ENCODE peak calls at places on chromosome 22, in seven cellular contexts. C is fibroblast of mammary gland; E is B cell; V is CD8-positive, alpha-beta T cell; Y is HCT116; G is BJ; Q is WTC11. J is an unnamed sample.

GRCh38 chr22:42194104-42194851 is 63.7 kb upstream of the CYP2D6 start:
- DNase-seq in C (no peak), E (no peak), V (no peak), Y (no peak), G (no peak), Q (no peak), J (no peak)

GRCh38 chr22:28029201-28029948 is 110.3 kb upstream of the PITPNB start:
- DNase-seq in C (peak), E (no peak), V (no peak), Y (no peak), G (no peak), Q (no peak), J (no peak)

GRCh38 chr22:40058265-40058664 is 63.5 kb downstream of the FAM83F start:
- DNase-seq in C (no peak), E (no peak), V (no peak), Y (no peak), G (no peak), Q (no peak), J (no peak)

GRCh38 chr22:20433686-20434241 is 3.9 kb downstream of the SCARF2 start:
- DNase-seq in C (no peak), E (no peak), V (no peak), Y (no peak), G (no peak), Q (no peak), J (no peak)

GRCh38 chr22:22877523-22878210 is 9.9 kb upstream of the IGLL5 start:
- DNase-seq in C (peak), E (no peak), V (peak), Y (peak), G (no peak), Q (peak), J (peak)

GRCh38 chr22:17140826-17141771 is 18.0 kb downstream of the HDHD5 start:
- DNase-seq in C (no peak), E (no peak), V (no peak), Y (no peak), G (no peak), Q (no peak), J (no peak)

GRCh38 chr22:26134654-26135330 is 34.5 kb upstream of the SEZ6L start:
- DNase-seq in C (no peak), E (no peak), V (no peak), Y (peak), G (no peak), Q (peak), J (no peak)

GRCh38 chr22:20211997-20212753 is 55.9 kb downstream of the RTN4R start:
- DNase-seq in C (peak), E (no peak), V (no peak), Y (peak), G (no peak), Q (no peak), J (no peak)

GRCh38 chr22:20237480-20238440 is 30.4 kb downstream of the RTN4R start:
- DNase-seq in C (no peak), E (peak), V (peak), Y (no peak), G (no peak), Q (no peak), J (no peak)

GRCh38 chr22:46585340-46586122 is 34.7 kb upstream of the GRAMD4 start:
- DNase-seq in C (no peak), E (no peak), V (no peak), Y (no peak), G (no peak), Q (no peak), J (no peak)

GRCh38 chr22:50672041-50672440 is 582 bp upstream of the SHANK3 start:
- DNase-seq in C (no peak), E (no peak), V (no peak), Y (no peak), G (no peak), Q (no peak), J (no peak)

GRCh38 chr22:41181349-41182241 is 23.5 kb upstream of the L3MBTL2 start:
- DNase-seq in C (peak), E (no peak), V (no peak), Y (no peak), G (peak), Q (no peak), J (no peak)

GRCh38 chr22:23063539-23064380 is 6.6 kb upstream of the GNAZ start:
- DNase-seq in C (no peak), E (no peak), V (no peak), Y (no peak), G (no peak), Q (peak), J (no peak)

GRCh38 chr22:37214431-37215025 is 2.3 kb upstream of the SSTR3 start:
- DNase-seq in C (no peak), E (peak), V (no peak), Y (no peak), G (no peak), Q (no peak), J (no peak)

GRCh38 chr22:41106122-41106968 is 14.0 kb downstream of the EP300 start:
- DNase-seq in C (peak), E (no peak), V (no peak), Y (no peak), G (no peak), Q (no peak), J (no peak)

GRCh38 chr22:32127904-32128303 is 31.2 kb downstream of the C22orf42 start:
- DNase-seq in C (no peak), E (no peak), V (no peak), Y (no peak), G (no peak), Q (peak), J (no peak)
- TF ChIP-seq CTCF in C (no peak), E (no peak), V (no peak), Y (peak), G (no peak), Q (peak), J (peak)

GRCh38 chr22:38700789-38701628 is at the start of gene JOSD1:
- DNase-seq in C (peak), E (peak), V (peak), Y (peak), G (no peak), Q (peak), J (peak)

GRCh38 chr22:38700271-38700788 is 413 bp downstream of the JOSD1 start:
- DNase-seq in C (peak), E (no peak), V (no peak), Y (no peak), G (no peak), Q (peak), J (no peak)

GRCh38 chr22:38699143-38699542 is 1.6 kb downstream of the JOSD1 start:
- DNase-seq in C (no peak), E (no peak), V (no peak), Y (no peak), G (no peak), Q (no peak), J (no peak)

GRCh38 chr22:38698407-38699094 is 2.2 kb downstream of the JOSD1 start:
- DNase-seq in C (no peak), E (no peak), V (no peak), Y (no peak), G (no peak), Q (no peak), J (no peak)

DNA sequence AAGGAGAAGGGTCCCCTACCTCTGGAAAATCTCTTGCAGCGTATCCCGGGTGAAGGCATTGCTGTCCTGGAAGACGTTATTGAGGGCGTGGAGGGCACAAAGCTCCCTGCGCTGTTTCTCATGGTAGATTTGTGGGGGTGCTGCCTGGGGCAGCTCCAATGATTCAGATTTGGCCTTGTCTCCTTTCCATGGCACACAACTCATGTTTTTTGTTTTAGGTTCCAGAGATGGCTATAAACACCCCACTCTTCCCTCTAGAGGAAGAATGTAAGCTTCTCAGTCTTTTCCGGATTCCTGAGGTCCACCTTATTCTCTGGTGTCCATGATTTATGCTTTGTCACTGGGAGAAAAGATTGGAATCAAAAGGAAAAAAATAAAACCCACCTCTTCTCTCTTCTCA is 959 bp downstream of the JOSD1 start:
- DNase-seq in C (peak), E (no peak), V (no peak), Y (no peak), G (no peak), Q (no peak), J (no peak)
- TF ChIP-seq CTCF in C (no peak), E (no peak), V (no peak), Y (no peak), G (peak), Q (no peak), J (no peak)

GRCh38 chr22:31162015-31162765 is 2.2 kb downstream of the RNF185 start:
- DNase-seq in C (no peak), E (no peak), V (no peak), Y (no peak), G (no peak), Q (no peak), J (no peak)
- TF ChIP-seq CTCF in C (peak), E (no peak), V (no peak), Y (no peak), G (no peak), Q (no peak), J (no peak)

GRCh38 chr22:35719212-35719869 is 1.7 kb downstream of the APOL5 start:
- DNase-seq in C (no peak), E (no peak), V (no peak), Y (no peak), G (no peak), Q (peak), J (no peak)
- TF ChIP-seq CTCF in C (peak), E (no peak), V (no peak), Y (peak), G (no peak), Q (no peak), J (no peak)

DNA sequence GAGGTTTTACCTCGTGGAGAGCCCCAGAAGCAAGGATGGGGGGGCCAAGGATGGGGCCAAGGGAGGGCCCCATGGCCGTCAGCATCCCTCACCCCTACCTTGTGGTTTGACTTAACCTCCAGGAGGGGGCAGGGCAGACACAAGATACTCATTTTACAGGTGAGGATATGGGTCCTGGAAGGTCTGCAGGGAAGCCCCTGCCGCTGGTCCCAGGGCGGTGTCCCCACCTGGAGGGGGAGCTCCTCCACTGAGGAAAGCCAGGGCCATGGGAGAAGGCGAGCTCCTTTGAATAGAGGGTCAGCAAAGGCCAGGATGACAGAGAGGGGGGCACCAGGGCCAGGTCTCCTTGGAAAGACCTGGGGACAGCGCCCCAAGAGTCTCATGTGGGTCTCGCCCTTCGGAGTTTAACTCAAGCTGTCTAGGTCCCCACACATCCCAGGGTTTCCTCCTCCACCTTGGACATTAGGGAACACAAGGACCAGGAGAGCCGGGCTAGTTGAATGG is 5.9 kb upstream of the ADORA2A start:
- DNase-seq in C (no peak), E (peak), V (no peak), Y (peak), G (no peak), Q (peak), J (no peak)
- TF ChIP-seq CTCF in C (no peak), E (peak), V (peak), Y (peak), G (peak), Q (peak), J (peak)

DNA sequence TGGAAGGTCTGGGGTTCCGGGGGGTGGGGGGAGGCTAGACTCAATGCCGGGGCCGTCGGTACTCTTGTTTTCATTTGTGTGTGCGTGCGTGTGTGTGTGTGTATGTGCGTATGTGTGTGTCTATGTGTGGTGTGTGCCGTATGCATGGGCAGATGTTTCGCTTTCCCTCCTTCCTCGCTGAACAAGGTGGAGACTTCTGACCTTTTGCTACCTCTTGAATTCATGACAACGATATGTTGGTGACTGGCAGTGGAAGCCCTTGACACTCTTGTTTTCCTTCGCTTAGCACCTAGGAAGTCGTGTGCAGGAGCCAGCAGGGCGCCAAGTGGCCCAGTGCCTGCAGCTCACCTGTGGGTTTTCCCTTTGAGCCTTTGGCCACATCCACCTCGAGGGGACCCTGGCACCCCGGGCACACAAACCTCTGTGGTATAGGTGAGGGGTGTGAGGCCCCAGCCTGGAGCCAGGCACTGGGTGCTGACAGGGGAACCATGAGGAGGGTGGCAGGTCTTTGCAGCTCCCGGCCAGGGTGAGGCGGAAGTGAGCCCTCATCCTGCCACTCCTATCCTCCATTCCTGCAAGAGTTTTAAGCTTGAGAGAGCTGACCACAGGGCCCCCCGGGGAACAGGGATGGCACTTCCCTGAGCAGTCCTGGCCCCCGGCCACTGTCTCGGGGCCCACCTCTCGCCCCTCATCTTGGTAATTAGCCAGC is 19.3 kb upstream of the TMEM191C start:
- DNase-seq in C (no peak), E (no peak), V (no peak), Y (no peak), G (no peak), Q (peak), J (no peak)
- TF ChIP-seq CTCF in C (peak), E (no peak), V (no peak), Y (peak), G (no peak), Q (no peak), J (peak)